ENCODE peak calls at places on chromosomes 11 and 22, in six cellular contexts. A is cardiac fibroblast, T is fibroblast of lung, Q is choroid plexus epithelial cell, K is coronary artery, V is AG04450. M is an unnamed sample.

GRCh38 chr11:117497206-117497951 is 169.7 kb downstream of the CEP164 start:
- DNase-seq in V (no peak), Q (no peak), K (no peak), T (no peak), A (no peak), M (no peak)

GRCh38 chr22:43514476-43515157 is 102.8 kb downstream of the MPPED1 start:
- DNase-seq in Q (no peak), V (no peak), T (no peak), A (no peak), K (no peak), M (no peak)

GRCh38 chr11:587978-588380 is 11.7 kb downstream of the PHRF1 start:
- DNase-seq in V (no peak), K (no peak), Q (peak), T (peak), A (peak), M (peak)

GRCh38 chr11:28547395-28547794 is 439.2 kb downstream of the METTL15 start:
- DNase-seq in Q (no peak), K (no peak), A (no peak), V (no peak), T (no peak), M (no peak)

GRCh38 chr11:114183041-114183511 is 113.1 kb upstream of the NNMT start:
- DNase-seq in K (no peak), V (no peak), T (no peak), Q (no peak), A (no peak), M (peak)

GRCh38 chr11:66725646-66726045 is 3.4 kb downstream of the SPTBN2 start:
- DNase-seq in V (no peak), K (no peak), T (peak), A (no peak), Q (peak), M (peak)

GRCh38 chr11:10117709-10118341 is 176.2 kb downstream of the SBF2 start:
- DNase-seq in A (peak), K (no peak), V (no peak), Q (peak), T (peak), M (peak)

GRCh38 chr11:8298801-8299786 is 35.4 kb upstream of the LMO1 start:
- DNase-seq in A (no peak), V (no peak), Q (no peak), T (no peak), K (peak), M (no peak)

GRCh38 chr11:58626915-58627483 is 4.5 kb downstream of the CNTF start:
- DNase-seq in T (peak), V (no peak), Q (peak), K (no peak), A (peak), M (peak)

GRCh38 chr11:19803506-19803998 is 90.9 kb downstream of the NAV2 start:
- DNase-seq in K (no peak), A (no peak), V (no peak), T (no peak), Q (no peak), M (no peak)

GRCh38 chr11:75549370-75549958 is 12.6 kb upstream of the SERPINH1 start:
- DNase-seq in T (no peak), K (no peak), A (no peak), V (no peak), Q (no peak), M (no peak)

GRCh38 chr11:128584253-128584652 is 3.1 kb downstream of the ETS1 start:
- DNase-seq in K (no peak), V (no peak), Q (no peak), T (no peak), A (no peak), M (no peak)

GRCh38 chr22:48885271-48885918 is 942.3 kb downstream of the BRD1 start:
- DNase-seq in V (no peak), A (no peak), T (no peak), Q (no peak), K (peak), M (no peak)

GRCh38 chr11:94869186-94869585 is 101.0 kb downstream of the AMOTL1 start:
- DNase-seq in V (no peak), A (no peak), T (no peak), Q (no peak), K (no peak), M (no peak)

GRCh38 chr22:39952347-39952746 is 7.8 kb upstream of the TMA7B start:
- DNase-seq in T (no peak), V (no peak), K (no peak), Q (no peak), A (no peak), M (no peak)
- H3K4me3 ChIP-seq in T (no peak), V (no peak), K (no peak), Q (no peak), A (no peak), M (no peak)

DNA sequence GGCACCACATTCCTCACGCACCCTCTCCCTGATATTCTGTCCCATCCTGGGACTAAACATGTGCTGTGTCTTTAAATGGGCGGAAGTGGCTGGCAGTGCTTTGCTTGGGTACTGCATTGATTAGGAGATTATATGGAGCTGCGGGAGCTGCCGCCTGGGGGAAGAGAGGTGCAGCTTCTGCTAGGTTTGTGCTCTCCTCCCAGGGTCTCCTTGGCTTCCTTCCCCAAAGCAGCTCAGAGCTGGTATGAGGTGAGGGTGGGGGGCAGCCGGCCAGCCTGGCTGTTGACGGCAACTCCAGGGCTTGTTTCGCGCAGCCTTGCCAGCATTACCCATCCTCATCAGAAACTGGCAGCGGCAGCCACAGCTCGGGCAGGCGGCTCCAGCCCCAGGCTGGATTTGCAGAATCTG is 95.4 kb downstream of the GRAMD1B start:
- DNase-seq in A (no peak), T (no peak), Q (no peak), K (no peak), V (no peak), M (no peak)
- H3K4me3 ChIP-seq in A (no peak), T (no peak), Q (no peak), K (peak), V (no peak), M (peak)

DNA sequence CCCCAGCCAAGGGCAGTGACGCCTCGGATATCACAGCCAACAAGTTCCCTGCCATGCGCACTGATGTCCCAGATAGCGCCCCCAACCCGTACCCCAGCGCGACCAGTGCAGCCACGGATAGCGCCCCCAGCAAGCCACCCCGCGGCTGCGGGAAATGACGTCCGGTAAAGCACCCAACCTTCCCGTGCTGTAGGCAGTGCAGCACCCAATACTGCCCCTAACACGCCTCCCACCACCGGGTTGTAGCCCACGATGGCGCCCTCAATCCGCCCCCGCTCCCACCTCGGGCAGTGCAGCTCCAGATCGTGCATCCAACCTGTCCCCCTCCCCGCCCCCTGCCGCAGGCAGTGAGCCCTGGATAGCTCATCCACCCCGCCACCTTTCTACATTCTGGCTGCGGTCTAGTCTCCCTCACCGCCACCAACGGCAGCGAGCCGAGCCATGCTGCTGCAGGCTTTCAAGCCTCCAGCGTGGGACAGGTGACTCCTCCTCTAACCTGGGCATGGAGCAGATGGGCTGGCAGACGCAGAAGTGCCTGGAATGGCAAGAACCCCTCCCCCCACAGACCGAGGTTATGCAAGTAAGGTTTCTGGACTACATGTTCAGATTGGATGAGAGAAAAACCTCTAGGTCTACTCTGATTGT is 540 bp downstream of the RFPL2 start:
- DNase-seq in T (no peak), V (no peak), Q (no peak), A (no peak), K (no peak), M (no peak)
- H3K4me3 ChIP-seq in T (no peak), V (no peak), Q (no peak), A (no peak), K (peak), M (no peak)

DNA sequence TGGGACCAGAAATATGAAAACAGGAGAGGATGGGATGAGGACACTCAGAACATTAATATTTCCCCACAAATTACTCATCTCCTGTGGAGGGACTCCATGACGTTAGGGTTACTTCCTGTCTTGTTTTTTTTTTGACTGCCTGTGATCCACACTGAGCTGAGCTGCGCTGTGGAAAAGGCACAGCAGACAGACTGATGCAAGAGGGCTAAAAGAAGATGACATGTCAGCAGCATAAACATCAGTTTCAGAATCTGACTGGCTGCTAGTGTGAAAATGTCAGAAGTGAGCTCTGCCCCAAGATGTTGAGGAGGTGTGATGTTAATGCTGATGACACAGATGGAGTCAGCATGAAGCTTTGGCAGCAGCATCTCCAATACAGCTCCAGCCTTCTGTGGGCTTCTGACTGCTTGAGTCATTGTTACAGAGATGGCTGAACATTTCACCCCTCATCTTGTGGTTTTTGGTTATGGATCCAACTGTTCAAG is 286.8 kb downstream of the BLID start:
- DNase-seq in V (peak), A (peak), K (no peak), T (peak), Q (peak), M (peak)
- H3K4me3 ChIP-seq in V (peak), A (no peak), K (no peak), T (no peak), Q (no peak), M (peak)

M was measured in mesenchymal stem cell.